ENCODE peak calls at places on chromosome 21, in five cellular contexts. H, M, P, S and L are unnamed samples.

GRCh38 chr21:45818904-45819285 is 162.7 kb upstream of the COL6A1 start:
- DNase-seq in H (no peak), M (peak; percentile 78), P (no peak), S (peak; percentile 85), L (no peak)

GRCh38 chr21:36718951-36719501 is 20.1 kb downstream of the SIM2 start:
- DNase-seq in H (no peak), M (peak; percentile 36), P (no peak), S (no peak), L (no peak)

GRCh38 chr21:44940116-44940631 is 345 bp downstream of the SLX9 start:
- DNase-seq in H (no peak), M (peak; percentile 17), P (no peak), S (peak; percentile 21), L (no peak)

GRCh38 chr21:37427221-37427620 is 60.6 kb downstream of the DYRK1A start:
- DNase-seq in H (no peak), M (no peak), P (no peak), S (no peak), L (no peak)

GRCh38 chr21:14989359-14989758 is 75.4 kb downstream of the NRIP1 start:
- DNase-seq in H (no peak), M (no peak), P (peak; percentile 48), S (peak; percentile 62), L (no peak)

GRCh38 chr21:18443686-18444085 is 40.1 kb upstream of the TMPRSS15 start:
- DNase-seq in H (no peak), M (no peak), P (no peak), S (no peak), L (no peak)

GRCh38 chr21:31181089-31181757 is 142.9 kb upstream of the KRTAP19-8 start:
- DNase-seq in H (no peak), M (no peak), P (no peak), S (no peak), L (no peak)

GRCh38 chr21:35578831-35579470 is 481.4 kb downstream of the SETD4 start:
- DNase-seq in H (no peak), M (peak; percentile 30), P (no peak), S (peak; percentile 47), L (no peak)

GRCh38 chr21:31473685-31474345 is 129.8 kb upstream of the TIAM1 start:
- DNase-seq in H (no peak), M (no peak), P (no peak), S (no peak), L (no peak)

GRCh38 chr21:14956826-14957225 is 108.0 kb downstream of the NRIP1 start:
- DNase-seq in H (no peak), M (no peak), P (no peak), S (peak; percentile 89), L (no peak)

GRCh38 chr21:44898851-44899767 is 21.6 kb downstream of the ITGB2 start:
- DNase-seq in H (no peak), M (no peak), P (no peak), S (no peak), L (no peak)

GRCh38 chr21:32330784-32331311 is 32.2 kb downstream of the MRAP start:
- DNase-seq in H (no peak), M (no peak), P (no peak), S (no peak), L (no peak)

GRCh38 chr21:26437326-26438009 is 135.6 kb downstream of the CYYR1 start:
- DNase-seq in H (no peak), M (no peak), P (no peak), S (peak; percentile 34), L (no peak)

GRCh38 chr21:43884012-43884860 is 19.2 kb downstream of the AGPAT3 start:
- DNase-seq in H (peak; percentile 74), M (peak; percentile 37), P (peak; percentile 33), S (no peak), L (peak; percentile 62)

GRCh38 chr21:26212220-26212619 is 41.6 kb upstream of the APP start:
- DNase-seq in H (no peak), M (no peak), P (no peak), S (no peak), L (no peak)

GRCh38 chr21:45102391-45102932 is 28.1 kb downstream of the ADARB1 start:
- DNase-seq in H (no peak), M (peak; percentile 67), P (no peak), S (peak; percentile 88), L (no peak)